ENCODE peak calls at places on chromosomes 11 and 22, in five cellular contexts. One of them, this sample, is unnamed.

GRCh38 chr11:82969811-82970210 is 68.3 kb downstream of the DDIAS start:
- DNase-seq in AG04450: no peak
- DNase-seq in cardiac muscle cell: no peak
- DNase-seq in NT2/D1: no peak
- DNase-seq in breast epithelium: no peak
- DNase-seq in this sample: no peak

GRCh38 chr11:86502137-86502536 is 127.5 kb downstream of the CCDC81 start:
- DNase-seq in cardiac muscle cell: no peak
- DNase-seq in AG04450: no peak
- DNase-seq in breast epithelium: no peak
- DNase-seq in NT2/D1: no peak
- DNase-seq in this sample: no peak

GRCh38 chr11:118175031-118175531 is 1.4 kb downstream of the SCN2B start:
- DNase-seq in cardiac muscle cell: no peak
- DNase-seq in breast epithelium: peak; percentile 45
- DNase-seq in NT2/D1: no peak
- DNase-seq in AG04450: no peak
- DNase-seq in this sample: no peak

GRCh38 chr11:64102005-64102738 is 63.7 kb downstream of the MACROD1 start:
- DNase-seq in breast epithelium: no peak
- DNase-seq in cardiac muscle cell: no peak
- DNase-seq in AG04450: no peak
- DNase-seq in NT2/D1: no peak
- DNase-seq in this sample: no peak

GRCh38 chr11:8937659-8938058 is 4.9 kb upstream of the C11orf16 start:
- DNase-seq in cardiac muscle cell: no peak
- DNase-seq in breast epithelium: no peak
- DNase-seq in AG04450: no peak
- DNase-seq in NT2/D1: no peak
- DNase-seq in this sample: no peak

GRCh38 chr11:116603783-116604323 is 168.9 kb downstream of the BUD13 start:
- DNase-seq in NT2/D1: no peak
- DNase-seq in cardiac muscle cell: no peak
- DNase-seq in breast epithelium: no peak
- DNase-seq in AG04450: no peak
- DNase-seq in this sample: no peak

GRCh38 chr11:131246589-131247164 is 123.7 kb upstream of the NTM start:
- DNase-seq in cardiac muscle cell: peak; percentile 80
- DNase-seq in NT2/D1: no peak
- DNase-seq in AG04450: no peak
- DNase-seq in breast epithelium: no peak
- DNase-seq in this sample: peak; percentile 17

GRCh38 chr11:96228472-96228871 is 114.5 kb downstream of the MAML2 start:
- DNase-seq in AG04450: peak; percentile 88
- DNase-seq in cardiac muscle cell: no peak
- DNase-seq in breast epithelium: peak; percentile 88
- DNase-seq in NT2/D1: no peak
- DNase-seq in this sample: peak; percentile 36

GRCh38 chr11:87589082-87589481 is 551.3 kb downstream of the TMEM135 start:
- DNase-seq in cardiac muscle cell: no peak
- DNase-seq in NT2/D1: no peak
- DNase-seq in breast epithelium: no peak
- DNase-seq in AG04450: no peak
- DNase-seq in this sample: no peak

GRCh38 chr11:70364198-70364597 is 34.1 kb upstream of the CTTN start:
- DNase-seq in cardiac muscle cell: no peak
- DNase-seq in NT2/D1: no peak
- DNase-seq in AG04450: no peak
- DNase-seq in breast epithelium: peak; percentile 6
- DNase-seq in this sample: no peak

GRCh38 chr22:43381693-43382092 is 30.1 kb upstream of the MPPED1 start:
- DNase-seq in breast epithelium: no peak
- DNase-seq in AG04450: no peak
- DNase-seq in cardiac muscle cell: no peak
- DNase-seq in NT2/D1: no peak
- DNase-seq in this sample: no peak

GRCh38 chr11:10255388-10256125 is 38.5 kb downstream of the SBF2 start:
- DNase-seq in AG04450: no peak
- DNase-seq in cardiac muscle cell: no peak
- DNase-seq in NT2/D1: no peak
- DNase-seq in breast epithelium: no peak
- DNase-seq in this sample: no peak

GRCh38 chr22:47236718-47237117 is 474.3 kb downstream of the TBC1D22A start:
- DNase-seq in AG04450: no peak
- DNase-seq in breast epithelium: no peak
- DNase-seq in NT2/D1: no peak
- DNase-seq in cardiac muscle cell: no peak
- DNase-seq in this sample: no peak
- H3K9me3 ChIP-seq in AG04450: peaks cover 15% of the 10 kb centered on the region
- H3K9me3 ChIP-seq in breast epithelium: peaks cover 14% of the 10 kb centered on the region
- H3K9me3 ChIP-seq in NT2/D1: peaks cover 17% of the 10 kb centered on the region
- H3K9me3 ChIP-seq in cardiac muscle cell: peaks cover 6% of the 10 kb centered on the region
- H3K9me3 ChIP-seq in this sample: no peaks in the 10 kb centered on the region

DNA sequence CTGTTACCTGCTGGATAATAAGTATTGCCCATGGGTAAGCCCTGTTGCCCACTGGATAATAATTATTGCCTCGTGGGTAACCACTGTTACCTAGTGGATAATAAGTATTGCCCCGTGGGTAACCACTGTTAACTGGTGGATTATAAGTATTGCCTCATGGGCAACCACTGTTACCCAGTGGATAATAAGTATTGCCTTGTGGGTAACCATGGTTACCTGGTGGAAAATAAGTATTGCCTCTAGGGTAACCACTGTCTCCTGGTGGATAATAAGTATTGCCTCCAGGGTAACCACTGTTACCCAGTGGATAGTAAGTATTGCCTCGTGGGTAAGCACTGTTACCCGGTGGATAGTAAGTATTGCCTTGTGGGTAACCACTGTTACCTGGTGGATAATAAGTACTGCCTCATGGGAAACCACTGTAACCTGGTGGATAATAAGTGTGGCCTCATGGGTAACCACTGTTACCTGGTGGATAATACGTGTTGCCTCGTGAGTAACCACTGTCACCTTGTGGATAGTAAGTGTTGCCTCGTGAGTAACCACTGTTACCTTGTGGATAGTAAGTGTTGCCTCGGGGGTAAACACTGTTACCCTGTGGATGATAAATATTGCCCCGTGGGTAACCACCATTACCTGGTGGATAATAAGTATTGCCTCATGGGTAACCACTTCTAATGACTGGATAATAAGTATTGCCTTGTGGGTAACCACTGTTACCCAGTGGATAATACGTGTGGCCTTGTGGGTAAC is 29.0 kb upstream of the NXPE4 start:
- DNase-seq in breast epithelium: no peak
- DNase-seq in NT2/D1: no peak
- DNase-seq in AG04450: no peak
- DNase-seq in cardiac muscle cell: no peak
- DNase-seq in this sample: no peak
- H3K9me3 ChIP-seq in breast epithelium: no peaks in the 10 kb centered on the region
- H3K9me3 ChIP-seq in NT2/D1: peaks cover 60% of the 10 kb centered on the region
- H3K9me3 ChIP-seq in AG04450: no peaks in the 10 kb centered on the region
- H3K9me3 ChIP-seq in cardiac muscle cell: peaks cover 5% of the 10 kb centered on the region
- H3K9me3 ChIP-seq in this sample: no peaks in the 10 kb centered on the region

GRCh38 chr22:47512617-47513016 is 750.2 kb downstream of the TBC1D22A start:
- DNase-seq in cardiac muscle cell: no peak
- DNase-seq in breast epithelium: no peak
- DNase-seq in AG04450: no peak
- DNase-seq in NT2/D1: no peak
- DNase-seq in this sample: no peak
- H3K9me3 ChIP-seq in cardiac muscle cell: no peaks in the 10 kb centered on the region
- H3K9me3 ChIP-seq in breast epithelium: no peaks in the 10 kb centered on the region
- H3K9me3 ChIP-seq in AG04450: peaks cover 15% of the 10 kb centered on the region
- H3K9me3 ChIP-seq in NT2/D1: peaks cover 7% of the 10 kb centered on the region
- H3K9me3 ChIP-seq in this sample: no peaks in the 10 kb centered on the region

GRCh38 chr11:134479206-134479955 is 67.3 kb upstream of the B3GAT1 start:
- DNase-seq in breast epithelium: no peak
- DNase-seq in cardiac muscle cell: no peak
- DNase-seq in NT2/D1: peak; percentile 40
- DNase-seq in AG04450: no peak
- DNase-seq in this sample: no peak
- H3K9me3 ChIP-seq in breast epithelium: no peaks in the 10 kb centered on the region
- H3K9me3 ChIP-seq in cardiac muscle cell: no peaks in the 10 kb centered on the region
- H3K9me3 ChIP-seq in NT2/D1: no peaks in the 10 kb centered on the region
- H3K9me3 ChIP-seq in AG04450: peaks cover 81% of the 10 kb centered on the region
- H3K9me3 ChIP-seq in this sample: no peaks in the 10 kb centered on the region

GRCh38 chr22:46417268-46417580 is 81.7 kb downstream of the TRMU start:
- DNase-seq in AG04450: no peak
- DNase-seq in NT2/D1: no peak
- DNase-seq in cardiac muscle cell: no peak
- DNase-seq in breast epithelium: no peak
- DNase-seq in this sample: no peak
- H3K9me3 ChIP-seq in AG04450: peaks cover 8% of the 10 kb centered on the region
- H3K9me3 ChIP-seq in NT2/D1: no peaks in the 10 kb centered on the region
- H3K9me3 ChIP-seq in cardiac muscle cell: no peaks in the 10 kb centered on the region
- H3K9me3 ChIP-seq in breast epithelium: no peaks in the 10 kb centered on the region
- H3K9me3 ChIP-seq in this sample: no peaks in the 10 kb centered on the region

GRCh38 chr11:114621950-114622809 is 26.6 kb upstream of the NXPE4 start:
- DNase-seq in breast epithelium: no peak
- DNase-seq in cardiac muscle cell: no peak
- DNase-seq in AG04450: no peak
- DNase-seq in NT2/D1: no peak
- DNase-seq in this sample: no peak

GRCh38 chr11:114621072-114621471 is 25.5 kb upstream of the NXPE4 start:
- DNase-seq in NT2/D1: no peak
- DNase-seq in AG04450: no peak
- DNase-seq in cardiac muscle cell: no peak
- DNase-seq in breast epithelium: no peak
- DNase-seq in this sample: no peak

GRCh38 chr11:114623720-114624119 is 28.1 kb upstream of the NXPE4 start:
- DNase-seq in AG04450: no peak
- DNase-seq in breast epithelium: no peak
- DNase-seq in cardiac muscle cell: no peak
- DNase-seq in NT2/D1: no peak
- DNase-seq in this sample: no peak

GRCh38 chr11:114622858-114623257 is 27.3 kb upstream of the NXPE4 start:
- DNase-seq in breast epithelium: no peak
- DNase-seq in AG04450: no peak
- DNase-seq in cardiac muscle cell: no peak
- DNase-seq in NT2/D1: no peak
- DNase-seq in this sample: no peak

DNA sequence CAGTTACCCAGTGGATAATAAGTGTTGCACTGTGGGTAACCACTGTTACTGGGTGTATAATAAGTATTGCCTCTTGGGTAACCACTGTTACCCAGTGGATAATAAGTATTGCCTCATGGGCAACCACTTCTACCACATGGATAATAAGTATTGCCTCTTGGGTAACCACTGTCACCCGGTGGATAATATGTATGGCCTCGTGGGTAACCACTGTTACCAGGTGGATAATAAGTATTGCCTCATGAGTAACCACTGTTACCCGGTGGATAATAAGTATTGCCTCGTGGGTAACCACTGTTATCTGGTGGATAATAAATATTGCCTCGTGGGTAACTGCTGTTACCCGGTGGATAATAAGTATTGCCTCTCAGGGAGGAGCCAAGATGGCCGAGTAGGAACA is 29.7 kb upstream of the NXPE4 start:
- DNase-seq in AG04450: no peak
- DNase-seq in NT2/D1: no peak
- DNase-seq in cardiac muscle cell: no peak
- DNase-seq in breast epithelium: no peak
- DNase-seq in this sample: no peak
- H3K9me3 ChIP-seq in AG04450: no peaks in the 10 kb centered on the region
- H3K9me3 ChIP-seq in NT2/D1: peaks cover 53% of the 10 kb centered on the region
- H3K9me3 ChIP-seq in cardiac muscle cell: no peaks in the 10 kb centered on the region
- H3K9me3 ChIP-seq in breast epithelium: no peaks in the 10 kb centered on the region
- H3K9me3 ChIP-seq in this sample: no peaks in the 10 kb centered on the region

GRCh38 chr11:111173221-111173620 is 72.3 kb upstream of the POU2AF2 start:
- DNase-seq in AG04450: no peak
- DNase-seq in breast epithelium: no peak
- DNase-seq in NT2/D1: no peak
- DNase-seq in cardiac muscle cell: no peak
- DNase-seq in this sample: no peak
- H3K9me3 ChIP-seq in AG04450: no peaks in the 10 kb centered on the region
- H3K9me3 ChIP-seq in breast epithelium: no peaks in the 10 kb centered on the region
- H3K9me3 ChIP-seq in NT2/D1: no peaks in the 10 kb centered on the region
- H3K9me3 ChIP-seq in cardiac muscle cell: no peaks in the 10 kb centered on the region
- H3K9me3 ChIP-seq in this sample: no peaks in the 10 kb centered on the region

This sample was measured in HAP-1.